ENCODE peak calls at places on chromosomes 16 and 17, in nine cellular contexts. E, I, Z, X, W, R, U, T and F are unnamed samples.

GRCh38 chr16:30997887-30998711 is 12.3 kb downstream of the STX1B start:
- DNase-seq in E (no peak), Z (peak; percentile 64), R (no peak), X (peak; percentile 81), W (no peak), I (no peak), U (no peak), T (no peak), F (no peak)

GRCh38 chr16:85275533-85276249 is 163.4 kb upstream of the CIBAR2 start:
- DNase-seq in X (peak; percentile 13), U (peak; percentile 47), I (peak; percentile 20), R (peak; percentile 62), E (peak; percentile 84), W (peak; percentile 88), T (peak; percentile 58), Z (peak; percentile 18), F (peak; percentile 77)

GRCh38 chr16:1713331-1713730 is 7.3 kb downstream of the MAPK8IP3 start:
- DNase-seq in I (no peak), Z (no peak), T (no peak), U (no peak), E (no peak), R (no peak), X (no peak), W (no peak), F (no peak)

GRCh38 chr17:58621174-58621573 is 70.7 kb downstream of the TEX14 start:
- DNase-seq in R (no peak), W (no peak), T (no peak), U (no peak), I (no peak), X (no peak), Z (no peak), E (no peak), F (no peak)

GRCh38 chr16:252366-253337 is 18.0 kb downstream of the FAM234A start:
- DNase-seq in Z (no peak), I (no peak), X (no peak), T (peak; percentile 95), U (no peak), W (no peak), E (no peak), R (no peak), F (peak; percentile 84)

GRCh38 chr17:35730400-35731005 is 936 bp upstream of the RASL10B start:
- DNase-seq in Z (no peak), X (no peak), I (no peak), W (no peak), E (no peak), R (no peak), T (no peak), U (no peak), F (no peak)

GRCh38 chr16:74325331-74325730 is 28.7 kb downstream of the PSMD7 start:
- DNase-seq in E (no peak), T (no peak), U (no peak), R (no peak), I (no peak), Z (no peak), X (no peak), W (no peak), F (no peak)

GRCh38 chr16:9647981-9648701 is 534.1 kb downstream of the GRIN2A start:
- DNase-seq in T (peak; percentile 61), U (peak; percentile 43), Z (peak; percentile 3), X (peak; percentile 13), W (peak; percentile 25), E (peak; percentile 69), R (no peak), I (no peak), F (peak; percentile 26)

GRCh38 chr17:44088254-44088653 is 17.7 kb downstream of the G6PC3 start:
- DNase-seq in I (no peak), R (no peak), T (no peak), U (no peak), E (no peak), Z (no peak), W (no peak), X (no peak), F (no peak)

GRCh38 chr16:48963306-48963705 is 318.3 kb downstream of the CBLN1 start:
- DNase-seq in T (no peak), X (peak; percentile 57), R (no peak), E (no peak), Z (peak; percentile 66), I (no peak), W (no peak), U (no peak), F (no peak)

GRCh38 chr17:6239237-6239798 is 169.1 kb downstream of the WSCD1 start:
- DNase-seq in E (peak; percentile 16), Z (no peak), X (no peak), U (no peak), T (no peak), W (no peak), I (no peak), R (no peak), F (no peak)

GRCh38 chr16:57025941-57026777 is 36.8 kb downstream of the NLRC5 start:
- DNase-seq in R (no peak), I (no peak), U (no peak), X (no peak), T (peak; percentile 25), E (no peak), Z (no peak), W (no peak), F (no peak)

GRCh38 chr17:81329927-81330883 is 35.1 kb upstream of the SLC38A10 start:
- DNase-seq in U (no peak), W (no peak), E (no peak), Z (no peak), I (no peak), X (no peak), T (peak; percentile 79), R (no peak), F (peak; percentile 70)

GRCh38 chr17:14604920-14605599 is 304.2 kb downstream of the HS3ST3B1 start:
- DNase-seq in T (peak; percentile 3), Z (no peak), R (no peak), E (peak; percentile 74), X (no peak), U (peak; percentile 72), W (no peak), I (no peak), F (peak; percentile 18)

GRCh38 chr16:67326472-67327309 is at the start of the genes KCTD19 and LRRC36:
- DNase-seq in X (peak; percentile 47), T (peak; percentile 43), E (no peak), Z (no peak), W (peak; percentile 68), U (peak; percentile 76), I (peak; percentile 16), R (peak; percentile 85), F (peak; percentile 77)

GRCh38 chr17:79431175-79431574 is 179.7 kb downstream of the RBFOX3 start:
- DNase-seq in E (no peak), W (no peak), T (no peak), I (no peak), U (no peak), R (no peak), Z (no peak), X (no peak), F (no peak)

GRCh38 chr16:57526498-57526897 is 9.9 kb downstream of the CCDC102A start:
- DNase-seq in U (no peak), X (no peak), E (no peak), W (no peak), T (no peak), Z (no peak), R (no peak), I (no peak), F (no peak)

GRCh38 chr17:51948128-51948527 is 210.4 kb downstream of the CA10 start:
- DNase-seq in W (no peak), I (no peak), T (no peak), Z (no peak), X (peak; percentile 20), R (no peak), E (no peak), U (no peak), F (peak; percentile 22)

GRCh38 chr17:40793800-40794199 is 6.0 kb downstream of the KRT28 start:
- DNase-seq in I (no peak), R (no peak), T (peak; percentile 2), Z (no peak), W (no peak), X (no peak), E (no peak), U (no peak), F (no peak)

GRCh38 chr17:74923538-74924249 is 379 bp upstream of the OTOP2 start:
- DNase-seq in W (peak; percentile 89), X (no peak), E (peak; percentile 55), I (peak; percentile 52), Z (no peak), R (no peak), U (peak; percentile 65), T (peak; percentile 64), F (peak; percentile 73)

GRCh38 chr17:80453126-80453979 is 23.1 kb downstream of the NPTX1 start:
- DNase-seq in U (peak; percentile 19), W (no peak), I (no peak), R (no peak), X (no peak), E (no peak), T (no peak), Z (no peak), F (no peak)

GRCh38 chr16:10083301-10083700 is 98.9 kb downstream of the GRIN2A start:
- DNase-seq in W (no peak), X (peak; percentile 13), I (no peak), E (no peak), U (no peak), T (no peak), R (no peak), Z (no peak), F (no peak)

GRCh38 chr16:50593410-50594139 is 45.4 kb downstream of the NKD1 start:
- DNase-seq in T (no peak), R (no peak), W (no peak), X (no peak), I (no peak), U (no peak), Z (no peak), E (peak; percentile 43), F (no peak)

GRCh38 chr16:78257376-78257728 is 157.9 kb downstream of the WWOX start:
- DNase-seq in W (no peak), U (no peak), I (no peak), X (peak; percentile 28), E (no peak), T (no peak), Z (no peak), R (no peak), F (no peak)